ENCODE peak calls at places on chromosomes 11 and 22, in five cellular contexts. S, N, Y, G and B are unnamed samples.

GRCh38 chr11:78652866-78653265 is 78.2 kb upstream of the NARS2 start:
- DNase-seq in S (peak; percentile 4), N (no peak), Y (no peak), G (no peak), B (no peak)

GRCh38 chr11:112831969-112832368 is 129.3 kb upstream of the NCAM1 start:
- DNase-seq in S (peak; percentile 19), N (no peak), Y (peak; percentile 84), G (no peak), B (no peak)

GRCh38 chr22:38262051-38262795 is 10.6 kb downstream of the TMEM184B start:
- DNase-seq in S (peak; percentile 85), N (no peak), Y (peak; percentile 81), G (peak; percentile 34), B (no peak)

GRCh38 chr11:85844439-85845051 is 10.6 kb upstream of the CCDC83 start:
- DNase-seq in S (no peak), N (peak; percentile 15), Y (peak; percentile 95), G (peak; percentile 80), B (no peak)

GRCh38 chr22:46551996-46552395 is 14.6 kb upstream of the CELSR1 start:
- DNase-seq in S (no peak), N (no peak), Y (no peak), G (no peak), B (no peak)

GRCh38 chr22:17366830-17367229 is 2.4 kb upstream of the CECR2 start:
- DNase-seq in S (no peak), N (no peak), Y (no peak), G (no peak), B (peak; percentile 65)

GRCh38 chr11:65856689-65857499 is 1.1 kb downstream of the CFL1 start:
- DNase-seq in S (peak; percentile 81), N (peak; percentile 63), Y (peak; percentile 69), G (peak; percentile 56), B (peak; percentile 49)

GRCh38 chr11:78432058-78432515 is 14.5 kb upstream of the GAB2 start:
- DNase-seq in S (no peak), N (no peak), Y (no peak), G (no peak), B (peak; percentile 17)

GRCh38 chr11:129191649-129192048 is 476 bp downstream of the ARHGAP32 start:
- DNase-seq in S (no peak), N (no peak), Y (peak; percentile 64), G (no peak), B (no peak)

GRCh38 chr11:117833401-117833891 is 8.9 kb upstream of the FXYD2 start:
- DNase-seq in S (peak; percentile 88), N (no peak), Y (no peak), G (no peak), B (no peak)

GRCh38 chr11:74935285-74935684 is 13.6 kb downstream of the XRRA1 start:
- DNase-seq in S (no peak), N (no peak), Y (no peak), G (no peak), B (no peak)

GRCh38 chr11:73995731-73996130 is 13.1 kb upstream of the UCP2 start:
- DNase-seq in S (no peak), N (no peak), Y (no peak), G (no peak), B (no peak)

GRCh38 chr22:35380537-35381423 is at the start of gene HMOX1:
- DNase-seq in S (peak; percentile 82), N (peak; percentile 70), Y (peak; percentile 84), G (peak; percentile 86), B (peak; percentile 72)

GRCh38 chr22:33380789-33381530 is 322.8 kb upstream of the SYN3 start:
- DNase-seq in S (no peak), N (peak; percentile 80), Y (peak; percentile 96), G (peak; percentile 96), B (no peak)

GRCh38 chr22:39388261-39389011 is 11.1 kb upstream of the TAB1 start:
- DNase-seq in S (peak; percentile 75), N (peak; percentile 81), Y (peak; percentile 34), G (peak; percentile 81), B (peak; percentile 91)

GRCh38 chr22:39381930-39382329 is 17.6 kb upstream of the TAB1 start:
- DNase-seq in S (no peak), N (no peak), Y (no peak), G (no peak), B (no peak)

GRCh38 chr22:39383841-39384625 is 15.5 kb upstream of the TAB1 start:
- DNase-seq in S (no peak), N (no peak), Y (no peak), G (peak; percentile 20), B (no peak)

GRCh38 chr22:39382410-39382809 is 17.2 kb upstream of the TAB1 start:
- DNase-seq in S (no peak), N (no peak), Y (no peak), G (no peak), B (no peak)

GRCh38 chr22:39384750-39385480 is 14.7 kb upstream of the TAB1 start:
- DNase-seq in S (no peak), N (peak; percentile 26), Y (no peak), G (no peak), B (peak; percentile 35)
- TF ChIP-seq CTCF in S (no peak), N (peak; percentile 74), Y (no peak), G (peak; percentile 44), B (peak; percentile 47)

DNA sequence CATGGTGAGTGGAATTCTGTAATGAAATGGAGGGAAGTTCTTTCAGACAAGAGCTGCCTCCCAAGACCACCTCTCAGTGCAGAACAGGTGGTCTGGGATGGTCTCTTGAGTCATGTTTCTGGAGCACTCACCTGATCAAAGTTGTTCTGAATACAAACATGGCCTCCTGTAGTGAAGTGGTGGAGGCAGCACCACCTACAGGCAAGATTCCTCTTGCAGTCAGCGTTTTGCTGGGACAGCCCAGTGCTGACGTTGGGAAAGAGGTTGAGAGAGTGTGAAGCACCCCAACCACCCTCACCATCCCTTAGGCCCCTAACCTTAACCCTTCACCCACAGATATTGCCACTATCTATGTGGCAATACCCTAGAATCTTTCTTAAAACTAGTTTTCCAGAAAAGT is 371.4 kb downstream of the CADM1 start:
- DNase-seq in S (no peak), N (no peak), Y (no peak), G (no peak), B (no peak)
- TF ChIP-seq CTCF in S (no peak), N (peak; percentile 6), Y (peak; percentile 28), G (no peak), B (peak; percentile 39)

GRCh38 chr22:20179455-20180244 is 28.8 kb upstream of the CCDC188 start:
- DNase-seq in S (no peak), N (no peak), Y (no peak), G (no peak), B (no peak)

GRCh38 chr22:20180640-20181039 is 29.8 kb upstream of the CCDC188 start:
- DNase-seq in S (no peak), N (no peak), Y (no peak), G (no peak), B (no peak)

GRCh38 chr22:20181194-20181931 is 30.5 kb upstream of the CCDC188 start:
- DNase-seq in S (no peak), N (no peak), Y (no peak), G (no peak), B (no peak)

GRCh38 chr22:20178922-20179227 is 28.0 kb upstream of the CCDC188 start:
- DNase-seq in S (no peak), N (no peak), Y (no peak), G (no peak), B (no peak)

GRCh38 chr22:20180245-20180630 is 29.4 kb upstream of the CCDC188 start:
- DNase-seq in S (no peak), N (no peak), Y (no peak), G (no peak), B (no peak)
- TF ChIP-seq CTCF in S (no peak), N (peak; percentile 57), Y (no peak), G (no peak), B (peak; percentile 43)

GRCh38 chr22:19755722-19756287 is 4.8 kb upstream of the TBX1 start:
- DNase-seq in S (no peak), N (no peak), Y (no peak), G (no peak), B (no peak)
- TF ChIP-seq CTCF in S (no peak), N (peak; percentile 8), Y (no peak), G (no peak), B (no peak)

GRCh38 chr11:70180906-70181305 is 22.2 kb upstream of the FADD start:
- DNase-seq in S (no peak), N (no peak), Y (no peak), G (no peak), B (no peak)

GRCh38 chr11:70174846-70175764 is 28.0 kb upstream of the FADD start:
- DNase-seq in S (peak; percentile 67), N (no peak), Y (no peak), G (no peak), B (peak; percentile 17)

GRCh38 chr11:70182266-70182665 is 20.8 kb upstream of the FADD start:
- DNase-seq in S (no peak), N (no peak), Y (no peak), G (no peak), B (no peak)

GRCh38 chr11:70173018-70173417 is 30.1 kb upstream of the FADD start:
- DNase-seq in S (no peak), N (peak; percentile 53), Y (no peak), G (peak; percentile 15), B (no peak)

DNA sequence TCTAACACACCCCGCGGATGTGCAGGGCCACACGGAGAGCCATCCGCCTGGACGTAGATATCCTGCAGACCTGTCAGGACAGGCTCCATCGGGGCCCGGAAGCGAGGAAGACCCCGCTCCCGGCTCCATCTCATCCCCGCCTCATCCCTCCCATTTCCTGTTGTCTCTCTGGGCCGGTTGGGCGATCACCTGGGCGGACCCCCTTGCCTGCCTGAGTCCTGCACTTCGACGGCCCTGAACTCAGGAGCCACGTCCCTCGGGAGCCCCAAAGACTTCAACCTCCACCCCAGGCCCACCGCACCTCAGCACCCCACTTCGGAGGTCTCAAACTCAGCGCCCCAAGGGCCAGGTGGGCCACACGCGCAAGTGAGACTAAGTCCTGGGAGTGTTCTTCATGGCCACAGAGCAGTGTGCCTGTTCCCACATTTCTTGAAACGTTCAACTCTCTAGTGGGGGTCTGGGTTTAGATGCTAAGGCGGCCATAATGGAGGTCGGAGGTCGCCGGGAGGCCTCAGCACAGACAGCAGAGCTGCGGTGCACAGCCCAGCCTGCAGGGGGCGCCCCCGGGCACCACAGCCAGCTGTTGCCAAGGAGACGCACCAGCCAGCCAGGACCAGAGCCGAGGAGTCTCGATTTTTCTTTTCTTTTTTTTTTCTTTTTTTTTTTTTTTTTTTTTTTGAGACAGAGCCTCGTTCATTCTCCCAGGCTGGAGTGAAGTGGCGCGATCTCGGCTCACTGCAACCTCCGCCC is 26.0 kb upstream of the FADD start:
- DNase-seq in S (no peak), N (no peak), Y (no peak), G (no peak), B (peak; percentile 51)
- TF ChIP-seq CTCF in S (peak; percentile 18), N (peak; percentile 70), Y (peak; percentile 66), G (peak; percentile 54), B (peak; percentile 65)